ENCODE peak calls at places on chromosome 6, in eight cellular contexts. One of them, this sample, is unnamed.

GRCh38 chr6:156988276-156989158 is 211.3 kb downstream of the ARID1B start:
- DNase-seq in stomach: no peak
- DNase-seq in tibial artery: no peak
- DNase-seq in heart right ventricle: no peak
- DNase-seq in left lung: no peak
- DNase-seq in heart left ventricle: no peak
- DNase-seq in fibroblast of lung: peak; percentile 48
- DNase-seq in neural progenitor cell: peak; percentile 56
- DNase-seq in this sample: no peak

GRCh38 chr6:146361367-146361924 is 182.2 kb upstream of the RAB32 start:
- DNase-seq in stomach: no peak
- DNase-seq in tibial artery: no peak
- DNase-seq in heart right ventricle: peak; percentile 18
- DNase-seq in left lung: no peak
- DNase-seq in heart left ventricle: peak; percentile 42
- DNase-seq in fibroblast of lung: peak; percentile 42
- DNase-seq in neural progenitor cell: no peak
- DNase-seq in this sample: peak; percentile 31

GRCh38 chr6:26104457-26105108 is 17.4 kb downstream of the HFE start:
- DNase-seq in stomach: no peak
- DNase-seq in tibial artery: no peak
- DNase-seq in heart right ventricle: no peak
- DNase-seq in left lung: no peak
- DNase-seq in heart left ventricle: no peak
- DNase-seq in fibroblast of lung: no peak
- DNase-seq in neural progenitor cell: no peak
- DNase-seq in this sample: peak; percentile 17

GRCh38 chr6:35024601-35025054 is 116.5 kb downstream of the TCP11 start:
- DNase-seq in stomach: peak; percentile 47
- DNase-seq in tibial artery: no peak
- DNase-seq in heart right ventricle: peak; percentile 52
- DNase-seq in left lung: peak; percentile 79
- DNase-seq in heart left ventricle: peak; percentile 75
- DNase-seq in fibroblast of lung: peak; percentile 70
- DNase-seq in neural progenitor cell: peak; percentile 75
- DNase-seq in this sample: peak; percentile 67

GRCh38 chr6:131937219-131937618 is 14.0 kb downstream of the CCN2 start:
- DNase-seq in stomach: no peak
- DNase-seq in tibial artery: no peak
- DNase-seq in heart right ventricle: no peak
- DNase-seq in left lung: no peak
- DNase-seq in heart left ventricle: peak; percentile 26
- DNase-seq in fibroblast of lung: peak; percentile 78
- DNase-seq in neural progenitor cell: no peak
- DNase-seq in this sample: no peak

GRCh38 chr6:19070520-19070919 is 683.4 kb downstream of the RNF144B start:
- DNase-seq in stomach: no peak
- DNase-seq in tibial artery: no peak
- DNase-seq in heart right ventricle: no peak
- DNase-seq in left lung: no peak
- DNase-seq in heart left ventricle: no peak
- DNase-seq in fibroblast of lung: no peak
- DNase-seq in neural progenitor cell: no peak
- DNase-seq in this sample: no peak

GRCh38 chr6:145929037-145929633 is 35.0 kb downstream of the SHPRH start:
- DNase-seq in stomach: no peak
- DNase-seq in tibial artery: no peak
- DNase-seq in heart right ventricle: no peak
- DNase-seq in left lung: no peak
- DNase-seq in heart left ventricle: no peak
- DNase-seq in fibroblast of lung: peak; percentile 31
- DNase-seq in neural progenitor cell: peak; percentile 53
- DNase-seq in this sample: no peak

GRCh38 chr6:169935348-169935718 is 183.9 kb downstream of the ERMARD start:
- DNase-seq in stomach: no peak
- DNase-seq in tibial artery: no peak
- DNase-seq in heart right ventricle: no peak
- DNase-seq in left lung: no peak
- DNase-seq in heart left ventricle: no peak
- DNase-seq in fibroblast of lung: no peak
- DNase-seq in neural progenitor cell: no peak
- DNase-seq in this sample: peak; percentile 39

GRCh38 chr6:145209312-145209711 is 526.0 kb downstream of the EPM2A start:
- DNase-seq in stomach: no peak
- DNase-seq in tibial artery: no peak
- DNase-seq in heart right ventricle: no peak
- DNase-seq in left lung: no peak
- DNase-seq in heart left ventricle: no peak
- DNase-seq in fibroblast of lung: no peak
- DNase-seq in neural progenitor cell: no peak
- DNase-seq in this sample: no peak

GRCh38 chr6:166415306-166415705 is 32.6 kb upstream of the MPC1 start:
- DNase-seq in stomach: no peak
- DNase-seq in tibial artery: no peak
- DNase-seq in heart right ventricle: no peak
- DNase-seq in left lung: no peak
- DNase-seq in heart left ventricle: no peak
- DNase-seq in fibroblast of lung: no peak
- DNase-seq in neural progenitor cell: no peak
- DNase-seq in this sample: no peak

GRCh38 chr6:138654715-138655634 is 118.6 kb upstream of the CCDC28A start:
- DNase-seq in stomach: no peak
- DNase-seq in tibial artery: no peak
- DNase-seq in heart right ventricle: no peak
- DNase-seq in left lung: no peak
- DNase-seq in heart left ventricle: no peak
- DNase-seq in fibroblast of lung: peak; percentile 70
- DNase-seq in neural progenitor cell: no peak
- DNase-seq in this sample: no peak

GRCh38 chr6:160260283-160261119 is 1.9 kb upstream of the SLC22A2 start:
- DNase-seq in stomach: no peak
- DNase-seq in tibial artery: peak; percentile 41
- DNase-seq in heart right ventricle: no peak
- DNase-seq in left lung: no peak
- DNase-seq in heart left ventricle: no peak
- DNase-seq in fibroblast of lung: no peak
- DNase-seq in neural progenitor cell: no peak
- DNase-seq in this sample: no peak

GRCh38 chr6:53527249-53527765 is 17.6 kb downstream of the GCLC start:
- DNase-seq in stomach: no peak
- DNase-seq in tibial artery: no peak
- DNase-seq in heart right ventricle: no peak
- DNase-seq in left lung: no peak
- DNase-seq in heart left ventricle: no peak
- DNase-seq in fibroblast of lung: no peak
- DNase-seq in neural progenitor cell: peak; percentile 54
- DNase-seq in this sample: no peak

GRCh38 chr6:154347981-154348380 is 8.6 kb downstream of the IPCEF1 start:
- DNase-seq in stomach: no peak
- DNase-seq in tibial artery: no peak
- DNase-seq in heart right ventricle: no peak
- DNase-seq in left lung: peak; percentile 40
- DNase-seq in heart left ventricle: no peak
- DNase-seq in fibroblast of lung: peak; percentile 13
- DNase-seq in neural progenitor cell: no peak
- DNase-seq in this sample: no peak

GRCh38 chr6:14894105-14894504 is 351.8 kb upstream of the JARID2 start:
- DNase-seq in stomach: no peak
- DNase-seq in tibial artery: no peak
- DNase-seq in heart right ventricle: no peak
- DNase-seq in left lung: no peak
- DNase-seq in heart left ventricle: no peak
- DNase-seq in fibroblast of lung: no peak
- DNase-seq in neural progenitor cell: no peak
- DNase-seq in this sample: no peak

GRCh38 chr6:31977816-31978431 is 3.9 kb upstream of the C4A start:
- DNase-seq in stomach: no peak
- DNase-seq in tibial artery: no peak
- DNase-seq in heart right ventricle: no peak
- DNase-seq in left lung: no peak
- DNase-seq in heart left ventricle: no peak
- DNase-seq in fibroblast of lung: no peak
- DNase-seq in neural progenitor cell: no peak
- DNase-seq in this sample: no peak

GRCh38 chr6:138161434-138162103 is at the start of gene ARFGEF3:
- DNase-seq in stomach: peak; percentile 82
- DNase-seq in tibial artery: no peak
- DNase-seq in heart right ventricle: peak; percentile 59
- DNase-seq in left lung: peak; percentile 53
- DNase-seq in heart left ventricle: peak; percentile 54
- DNase-seq in fibroblast of lung: peak; percentile 38
- DNase-seq in neural progenitor cell: peak; percentile 85
- DNase-seq in this sample: peak; percentile 63

GRCh38 chr6:137493218-137494038 is 766 bp downstream of the OLIG3 start:
- DNase-seq in stomach: no peak
- DNase-seq in tibial artery: no peak
- DNase-seq in heart right ventricle: no peak
- DNase-seq in left lung: no peak
- DNase-seq in heart left ventricle: no peak
- DNase-seq in fibroblast of lung: no peak
- DNase-seq in neural progenitor cell: peak; percentile 68
- DNase-seq in this sample: no peak

DNA sequence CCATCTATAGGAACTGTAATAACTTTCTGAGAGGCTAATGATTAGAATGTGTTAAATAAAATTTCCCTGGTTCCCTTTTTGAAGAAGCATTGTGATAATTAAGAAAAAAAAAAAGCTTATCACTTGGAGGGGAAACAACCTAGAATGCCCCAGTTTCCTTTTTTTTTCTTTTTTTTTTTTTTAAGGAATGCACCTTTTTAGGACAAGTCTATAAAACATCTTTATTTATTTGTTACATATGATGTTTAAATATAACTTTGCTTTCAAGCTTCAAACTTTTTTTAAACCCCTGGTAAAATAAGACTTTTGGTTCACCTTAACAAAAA is 7.3 kb upstream of the MRPS10 start:
- DNase-seq in stomach: no peak
- DNase-seq in tibial artery: no peak
- DNase-seq in heart right ventricle: no peak
- DNase-seq in left lung: no peak
- DNase-seq in heart left ventricle: no peak
- DNase-seq in fibroblast of lung: no peak
- DNase-seq in neural progenitor cell: no peak
- DNase-seq in this sample: no peak
- H3K27ac ChIP-seq in stomach: no peak overlapping the region
- H3K27ac ChIP-seq in tibial artery: no peak overlapping the region
- H3K27ac ChIP-seq in heart right ventricle: no peak overlapping the region
- H3K27ac ChIP-seq in left lung: no peak overlapping the region
- H3K27ac ChIP-seq in heart left ventricle: no peak overlapping the region
- H3K27ac ChIP-seq in fibroblast of lung: peak overlapping the region; percentile 12
- H3K27ac ChIP-seq in neural progenitor cell: no peak overlapping the region
- H3K27ac ChIP-seq in this sample: no peak overlapping the region

DNA sequence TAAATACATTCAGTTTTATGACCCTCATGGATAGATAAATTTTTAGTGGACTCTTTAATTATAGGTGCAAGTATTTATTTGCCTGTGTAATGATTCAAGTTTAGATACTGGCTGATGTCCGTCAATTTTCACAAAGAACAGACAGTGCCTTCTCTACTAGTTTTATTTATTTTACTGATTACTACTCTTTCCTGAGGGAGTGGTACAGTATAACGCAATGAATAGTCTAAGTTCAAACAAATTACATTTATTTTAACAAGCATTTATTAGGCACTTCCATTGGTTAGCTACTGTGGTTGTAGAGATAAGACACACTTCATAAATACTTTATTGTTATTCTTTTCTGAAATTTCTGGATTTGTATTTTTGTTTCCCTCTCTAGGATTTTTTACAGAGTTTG is 74.3 kb downstream of the ADGRG6 start:
- DNase-seq in stomach: no peak
- DNase-seq in tibial artery: no peak
- DNase-seq in heart right ventricle: no peak
- DNase-seq in left lung: no peak
- DNase-seq in heart left ventricle: no peak
- DNase-seq in fibroblast of lung: no peak
- DNase-seq in neural progenitor cell: no peak
- DNase-seq in this sample: no peak
- H3K4me1 ChIP-seq in stomach: peaks cover 39% of the 10 kb centered on the region
- H3K4me1 ChIP-seq in tibial artery: no peaks in the 10 kb centered on the region
- H3K4me1 ChIP-seq in heart right ventricle: peaks cover 7% of the 10 kb centered on the region
- H3K4me1 ChIP-seq in left lung: peaks cover 29% of the 10 kb centered on the region
- H3K4me1 ChIP-seq in heart left ventricle: peaks cover 6% of the 10 kb centered on the region
- H3K4me1 ChIP-seq in fibroblast of lung: peaks cover 13% of the 10 kb centered on the region
- H3K4me1 ChIP-seq in neural progenitor cell: peaks cover 5% of the 10 kb centered on the region
- H3K4me1 ChIP-seq in this sample: peaks cover 3% of the 10 kb centered on the region

GRCh38 chr6:36547646-36548400 is 544 bp upstream of the STK38 start:
- DNase-seq in stomach: no peak
- DNase-seq in tibial artery: no peak
- DNase-seq in heart right ventricle: no peak
- DNase-seq in left lung: no peak
- DNase-seq in heart left ventricle: no peak
- DNase-seq in fibroblast of lung: no peak
- DNase-seq in neural progenitor cell: no peak
- DNase-seq in this sample: no peak

GRCh38 chr6:36548401-36548743 is 1.1 kb upstream of the STK38 start:
- DNase-seq in stomach: no peak
- DNase-seq in tibial artery: no peak
- DNase-seq in heart right ventricle: no peak
- DNase-seq in left lung: no peak
- DNase-seq in heart left ventricle: no peak
- DNase-seq in fibroblast of lung: no peak
- DNase-seq in neural progenitor cell: no peak
- DNase-seq in this sample: no peak

GRCh38 chr6:36546958-36547645 is at the start of gene STK38:
- DNase-seq in stomach: peak; percentile 93
- DNase-seq in tibial artery: peak; percentile 95
- DNase-seq in heart right ventricle: peak; percentile 96
- DNase-seq in left lung: peak; percentile 94
- DNase-seq in heart left ventricle: peak; percentile 94
- DNase-seq in fibroblast of lung: peak; percentile 79
- DNase-seq in neural progenitor cell: peak; percentile 95
- DNase-seq in this sample: peak; percentile 97

GRCh38 chr6:36546664-36546957 is 668 bp downstream of the STK38 start:
- DNase-seq in stomach: no peak
- DNase-seq in tibial artery: no peak
- DNase-seq in heart right ventricle: no peak
- DNase-seq in left lung: no peak
- DNase-seq in heart left ventricle: no peak
- DNase-seq in fibroblast of lung: no peak
- DNase-seq in neural progenitor cell: no peak
- DNase-seq in this sample: no peak

GRCh38 chr6:36550473-36551000 is 3.3 kb upstream of the STK38 start:
- DNase-seq in stomach: no peak
- DNase-seq in tibial artery: no peak
- DNase-seq in heart right ventricle: no peak
- DNase-seq in left lung: no peak
- DNase-seq in heart left ventricle: no peak
- DNase-seq in fibroblast of lung: no peak
- DNase-seq in neural progenitor cell: no peak
- DNase-seq in this sample: no peak
- H3K27me3 ChIP-seq in stomach: no peaks in the 10 kb centered on the region
- H3K27me3 ChIP-seq in tibial artery: no peaks in the 10 kb centered on the region
- H3K27me3 ChIP-seq in heart right ventricle: no peaks in the 10 kb centered on the region
- H3K27me3 ChIP-seq in left lung: no peaks in the 10 kb centered on the region
- H3K27me3 ChIP-seq in heart left ventricle: no peaks in the 10 kb centered on the region
- H3K27me3 ChIP-seq in fibroblast of lung: no peaks in the 10 kb centered on the region
- H3K27me3 ChIP-seq in neural progenitor cell: no peaks in the 10 kb centered on the region
- H3K27me3 ChIP-seq in this sample: no peaks in the 10 kb centered on the region

DNA sequence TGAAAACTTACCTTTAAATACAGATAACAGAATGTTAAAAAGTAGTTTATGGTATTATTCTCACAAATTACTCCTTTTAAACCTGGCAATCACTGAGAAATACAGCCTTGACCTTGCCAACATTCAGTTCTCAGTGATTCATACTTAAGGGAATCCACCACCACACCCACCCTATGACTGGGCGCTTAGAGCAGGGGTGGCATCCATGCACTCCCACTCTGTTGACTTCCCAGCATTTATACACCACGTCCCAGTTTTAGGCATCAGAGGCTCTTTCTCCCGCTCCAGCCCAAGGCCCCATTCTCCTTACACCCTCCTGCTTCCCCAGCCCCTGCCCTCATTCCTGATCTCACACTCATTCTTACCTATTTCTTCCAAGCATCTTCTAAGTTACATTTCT is 16.3 kb downstream of the TRAF3IP2 start:
- DNase-seq in stomach: no peak
- DNase-seq in tibial artery: peak; percentile 87
- DNase-seq in heart right ventricle: no peak
- DNase-seq in left lung: no peak
- DNase-seq in heart left ventricle: no peak
- DNase-seq in fibroblast of lung: peak; percentile 94
- DNase-seq in neural progenitor cell: no peak
- DNase-seq in this sample: peak; percentile 58
- H3K27ac ChIP-seq in stomach: peak overlapping the region; percentile 8
- H3K27ac ChIP-seq in tibial artery: peak overlapping the region; percentile 84
- H3K27ac ChIP-seq in heart right ventricle: no peak overlapping the region
- H3K27ac ChIP-seq in left lung: peak overlapping the region; percentile 57
- H3K27ac ChIP-seq in heart left ventricle: no peak overlapping the region
- H3K27ac ChIP-seq in fibroblast of lung: peak overlapping the region; percentile 98
- H3K27ac ChIP-seq in neural progenitor cell: no peak overlapping the region
- H3K27ac ChIP-seq in this sample: peak overlapping the region; percentile 43

This sample was measured in right cardiac atrium.